ENCODE peak calls at places on chromosomes 3 and 15, in ten cellular contexts. Q is HepG2, Y is fibroblast of the aortic adventitia, J is H9, D is A549, Z is endothelial cell, T is GM20000, P is brain microvascular endothelial cell, H is SK-N-SH, K is epithelial cell of proximal tubule. G is an unnamed sample.

GRCh38 chr3:27728195-27729087 is 6.3 kb upstream of the EOMES start:
- DNase-seq in Q (peak), Y (no peak), J (peak), D (no peak), Z (no peak), T (peak), P (no peak), H (peak), K (no peak), G (no peak)

GRCh38 chr3:43361077-43361476 is 74.7 kb downstream of the SNRK start:
- DNase-seq in Q (no peak), Y (no peak), J (no peak), D (no peak), Z (no peak), T (no peak), P (no peak), H (no peak), K (no peak), G (no peak)

GRCh38 chr15:85463976-85464375 is 83.6 kb downstream of the AKAP13 start:
- DNase-seq in Q (no peak), Y (no peak), J (no peak), D (no peak), Z (no peak), T (no peak), P (no peak), H (no peak), K (no peak), G (no peak)

GRCh38 chr3:14494279-14494972 is 45.7 kb downstream of the GRIP2 start:
- DNase-seq in Q (no peak), Y (no peak), J (no peak), D (no peak), Z (no peak), T (no peak), P (no peak), H (no peak), K (no peak), G (no peak)

GRCh38 chr3:197024881-197025735 is 4.5 kb downstream of the MELTF start:
- DNase-seq in Q (no peak), Y (no peak), J (no peak), D (no peak), Z (no peak), T (peak), P (no peak), H (no peak), K (no peak), G (no peak)

GRCh38 chr3:69240651-69241578 is 118.5 kb upstream of the LMOD3 start:
- DNase-seq in Q (no peak), Y (peak), J (no peak), D (no peak), Z (no peak), T (no peak), P (peak), H (no peak), K (peak), G (no peak)

GRCh38 chr15:31365655-31366127 is 39.1 kb downstream of the KLF13 start:
- DNase-seq in Q (no peak), Y (peak), J (peak), D (no peak), Z (peak), T (peak), P (peak), H (peak), K (no peak), G (peak)

GRCh38 chr3:184832044-184832443 is 20.1 kb downstream of the VPS8 start:
- DNase-seq in Q (no peak), Y (no peak), J (no peak), D (no peak), Z (no peak), T (no peak), P (no peak), H (no peak), K (no peak), G (no peak)

GRCh38 chr3:71543371-71544016 is 40.0 kb downstream of the FOXP1 start:
- DNase-seq in Q (no peak), Y (no peak), J (no peak), D (no peak), Z (no peak), T (no peak), P (no peak), H (peak), K (no peak), G (no peak)

GRCh38 chr3:46974421-46975227 is 1.9 kb downstream of the CCDC12 start:
- DNase-seq in Q (peak), Y (no peak), J (no peak), D (no peak), Z (no peak), T (no peak), P (no peak), H (no peak), K (no peak), G (no peak)

GRCh38 chr3:183064475-183064874 is 34.8 kb downstream of the MCCC1 start:
- DNase-seq in Q (no peak), Y (no peak), J (peak), D (no peak), Z (no peak), T (no peak), P (no peak), H (peak), K (no peak), G (no peak)

GRCh38 chr3:30269751-30270445 is 336.5 kb upstream of the TGFBR2 start:
- DNase-seq in Q (no peak), Y (no peak), J (no peak), D (no peak), Z (no peak), T (no peak), P (no peak), H (no peak), K (no peak), G (no peak)

GRCh38 chr3:159852821-159853505 is 135.7 kb upstream of the IL12A start:
- DNase-seq in Q (no peak), Y (peak), J (peak), D (peak), Z (peak), T (no peak), P (peak), H (no peak), K (no peak), G (no peak)

GRCh38 chr3:56468184-56469106 is at the start of gene ERC2:
- DNase-seq in Q (peak), Y (peak), J (peak), D (peak), Z (peak), T (no peak), P (no peak), H (peak), K (no peak), G (peak)

GRCh38 chr3:194828926-194829325 is 143.2 kb downstream of the FAM43A start:
- DNase-seq in Q (no peak), Y (no peak), J (no peak), D (no peak), Z (no peak), T (no peak), P (no peak), H (no peak), K (no peak), G (no peak)

GRCh38 chr15:89566141-89566540 is 9.1 kb upstream of the TICRR start:
- DNase-seq in Q (no peak), Y (peak), J (no peak), D (no peak), Z (no peak), T (no peak), P (no peak), H (no peak), K (no peak), G (no peak)

GRCh38 chr3:29245441-29245840 is 35.4 kb upstream of the RBMS3 start:
- DNase-seq in Q (no peak), Y (peak), J (no peak), D (no peak), Z (no peak), T (no peak), P (no peak), H (no peak), K (no peak), G (no peak)

GRCh38 chr3:137013955-137014688 is 56.3 kb downstream of the IL20RB start:
- DNase-seq in Q (peak), Y (peak), J (peak), D (peak), Z (peak), T (peak), P (peak), H (peak), K (peak), G (peak)
- TF ChIP-seq CTCF in Q (peak), Y (peak), J (peak), D (peak), Z (peak), T (peak), P (peak), H (peak), K (peak), G (peak)

GRCh38 chr3:48560648-48561018 is 2.9 kb downstream of the UCN2 start:
- DNase-seq in Q (no peak), Y (no peak), J (no peak), D (no peak), Z (no peak), T (peak), P (no peak), H (peak), K (no peak), G (no peak)

GRCh38 chr3:48556796-48557626 is at the start of gene PFKFB4:
- DNase-seq in Q (peak), Y (peak), J (peak), D (peak), Z (peak), T (peak), P (peak), H (peak), K (peak), G (peak)

GRCh38 chr3:48561045-48561736 is 2.4 kb downstream of the UCN2 start:
- DNase-seq in Q (peak), Y (peak), J (peak), D (no peak), Z (peak), T (peak), P (peak), H (peak), K (no peak), G (no peak)

GRCh38 chr3:48555949-48556795 is 431 bp downstream of the PFKFB4 start:
- DNase-seq in Q (no peak), Y (no peak), J (no peak), D (no peak), Z (no peak), T (no peak), P (no peak), H (peak), K (no peak), G (no peak)

DNA sequence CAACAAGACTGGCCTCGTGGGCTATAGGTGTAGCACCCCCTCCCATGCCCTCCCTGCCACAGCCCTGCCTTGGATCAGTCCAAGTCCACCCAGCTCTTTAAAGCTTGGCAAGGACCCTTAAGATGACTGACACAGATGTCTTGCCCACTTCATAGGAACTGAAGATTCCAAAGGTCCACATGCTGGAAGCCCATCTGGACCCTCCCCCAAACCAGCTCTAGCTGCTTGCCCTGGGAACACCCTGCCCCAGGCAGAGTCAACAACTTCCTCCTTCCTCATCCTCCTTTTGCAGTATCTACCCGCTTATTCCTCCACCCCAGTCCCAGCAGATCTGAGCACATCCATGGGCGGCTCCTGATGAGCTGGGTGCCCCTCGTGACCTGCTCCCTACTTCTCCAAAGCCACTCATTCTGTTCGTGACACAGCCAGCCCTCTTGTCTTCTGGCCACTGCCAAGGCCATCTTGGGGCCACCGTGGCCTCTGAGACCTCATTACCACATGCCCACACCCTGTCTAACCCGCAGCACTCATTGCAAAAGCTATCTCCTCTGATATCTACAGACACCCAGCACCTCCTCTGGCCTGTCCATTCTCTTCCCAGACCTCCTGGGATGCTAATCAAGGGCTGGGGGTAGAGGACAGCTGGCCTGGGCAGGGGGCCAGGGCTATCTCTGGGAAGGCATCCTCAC is 2.0 kb upstream of the PFKFB4 start:
- DNase-seq in Q (no peak), Y (no peak), J (no peak), D (no peak), Z (no peak), T (no peak), P (no peak), H (peak), K (no peak), G (no peak)
- TF ChIP-seq CTCF in Q (no peak), Y (no peak), J (peak), D (no peak), Z (no peak), T (no peak), P (no peak), H (no peak), K (no peak), G (no peak)

GRCh38 chr15:80876034-80876433 is 96.9 kb downstream of the CEMIP start:
- DNase-seq in Q (no peak), Y (peak), J (no peak), D (no peak), Z (no peak), T (no peak), P (no peak), H (no peak), K (no peak), G (no peak)

GRCh38 chr15:80878242-80878866 is 99.2 kb downstream of the CEMIP start:
- DNase-seq in Q (no peak), Y (no peak), J (no peak), D (no peak), Z (no peak), T (no peak), P (peak), H (no peak), K (no peak), G (no peak)

GRCh38 chr15:80875568-80875967 is 96.4 kb downstream of the CEMIP start:
- DNase-seq in Q (no peak), Y (peak), J (no peak), D (no peak), Z (no peak), T (no peak), P (no peak), H (no peak), K (no peak), G (no peak)

GRCh38 chr15:80880086-80880485 is 100.9 kb downstream of the CEMIP start:
- DNase-seq in Q (no peak), Y (no peak), J (no peak), D (no peak), Z (no peak), T (no peak), P (no peak), H (no peak), K (no peak), G (no peak)

GRCh38 chr15:80878867-80879250 is 99.7 kb downstream of the CEMIP start:
- DNase-seq in Q (no peak), Y (no peak), J (no peak), D (no peak), Z (no peak), T (no peak), P (no peak), H (no peak), K (no peak), G (no peak)
- TF ChIP-seq CTCF in Q (no peak), Y (no peak), J (no peak), D (no peak), Z (no peak), T (no peak), P (no peak), H (no peak), K (no peak), G (no peak)

GRCh38 chr3:48664313-48664644 is 1.6 kb upstream of the CELSR3 start:
- DNase-seq in Q (no peak), Y (no peak), J (no peak), D (no peak), Z (no peak), T (no peak), P (no peak), H (no peak), K (no peak), G (no peak)
- TF ChIP-seq CTCF in Q (no peak), Y (no peak), J (peak), D (no peak), Z (peak), T (no peak), P (no peak), H (no peak), K (no peak), G (no peak)

GRCh38 chr3:49794926-49795905 is 4.5 kb downstream of the CDHR4 start:
- DNase-seq in Q (no peak), Y (no peak), J (no peak), D (no peak), Z (no peak), T (no peak), P (no peak), H (peak), K (no peak), G (no peak)
- TF ChIP-seq CTCF in Q (peak), Y (no peak), J (no peak), D (no peak), Z (no peak), T (no peak), P (no peak), H (no peak), K (no peak), G (no peak)

DNA sequence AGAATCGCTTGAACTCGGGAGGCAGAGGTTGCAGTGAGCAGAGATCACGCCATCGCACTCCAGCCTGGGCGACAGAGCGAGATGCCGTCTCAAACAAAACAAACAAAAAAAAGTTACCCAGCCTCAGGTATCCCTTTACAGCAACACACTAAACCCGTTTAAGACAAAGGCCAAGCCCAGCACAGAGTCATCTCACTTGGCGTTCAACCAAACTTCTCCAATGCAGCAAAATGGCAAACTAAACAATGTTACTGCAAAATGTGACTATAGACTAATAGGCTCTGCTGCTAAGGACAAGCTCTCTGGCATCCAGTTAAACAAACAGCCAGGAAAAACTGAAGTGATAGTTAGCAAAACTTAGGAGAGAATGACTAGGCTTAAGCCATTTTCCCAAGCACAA is 6.4 kb upstream of the FAM219B start:
- DNase-seq in Q (no peak), Y (peak), J (no peak), D (no peak), Z (no peak), T (no peak), P (no peak), H (no peak), K (no peak), G (peak)
- TF ChIP-seq CTCF in Q (no peak), Y (no peak), J (no peak), D (no peak), Z (no peak), T (no peak), P (no peak), H (no peak), K (no peak), G (no peak)

GRCh38 chr15:61522375-61522774 is 293.3 kb upstream of the RORA start:
- DNase-seq in Q (no peak), Y (no peak), J (no peak), D (no peak), Z (no peak), T (no peak), P (no peak), H (no peak), K (no peak), G (no peak)

GRCh38 chr15:61524091-61524490 is 295.0 kb upstream of the RORA start:
- DNase-seq in Q (no peak), Y (no peak), J (no peak), D (no peak), Z (no peak), T (no peak), P (no peak), H (no peak), K (no peak), G (no peak)

GRCh38 chr15:61528590-61528929 is 299.5 kb upstream of the RORA start:
- DNase-seq in Q (no peak), Y (no peak), J (no peak), D (no peak), Z (no peak), T (no peak), P (no peak), H (no peak), K (no peak), G (peak)

GRCh38 chr15:61530769-61531168 is 301.7 kb upstream of the RORA start:
- DNase-seq in Q (no peak), Y (no peak), J (peak), D (no peak), Z (peak), T (no peak), P (no peak), H (peak), K (no peak), G (no peak)

GRCh38 chr15:61527836-61528589 is 298.9 kb upstream of the RORA start:
- DNase-seq in Q (no peak), Y (no peak), J (peak), D (no peak), Z (no peak), T (no peak), P (no peak), H (peak), K (no peak), G (no peak)
- TF ChIP-seq CTCF in Q (no peak), Y (no peak), J (no peak), D (no peak), Z (no peak), T (no peak), P (no peak), H (no peak), K (no peak), G (no peak)

GRCh38 chr3:129003578-129004112 is 2.5 kb downstream of the EFCC1 start:
- DNase-seq in Q (peak), Y (no peak), J (peak), D (no peak), Z (peak), T (no peak), P (no peak), H (peak), K (no peak), G (peak)
- TF ChIP-seq CTCF in Q (peak), Y (no peak), J (no peak), D (no peak), Z (no peak), T (no peak), P (no peak), H (no peak), K (no peak), G (peak)

DNA sequence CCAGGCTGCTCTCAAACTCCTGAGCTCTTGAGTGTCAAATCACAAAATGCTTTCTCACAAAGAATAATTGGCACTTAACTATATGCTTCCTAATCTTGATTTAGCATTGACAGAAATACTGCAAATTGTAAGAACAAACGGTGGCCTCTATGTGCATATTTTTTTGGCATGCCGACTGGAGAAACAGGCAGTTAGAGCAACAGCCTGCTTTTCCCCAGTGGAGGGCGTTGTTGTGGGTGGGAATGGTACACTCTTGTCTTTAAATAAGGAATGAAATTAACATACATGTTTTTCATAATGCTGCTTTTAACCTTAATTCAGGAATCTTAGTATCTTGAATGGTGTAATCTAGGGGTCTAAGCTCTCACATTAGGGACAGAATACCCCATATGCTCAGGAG is 31.1 kb upstream of the SV2B start:
- DNase-seq in Q (no peak), Y (no peak), J (no peak), D (no peak), Z (no peak), T (no peak), P (no peak), H (no peak), K (no peak), G (no peak)
- TF ChIP-seq CTCF in Q (no peak), Y (no peak), J (peak), D (no peak), Z (no peak), T (no peak), P (no peak), H (no peak), K (peak), G (peak)

G was measured in LNCaP clone FGC.